ENCODE peak calls at places on chromosomes 13 and 19, in five cellular contexts. A is activated T-cell treated with anti-CD3 and anti-CD28 coated beads, Interleukin-2, amount 50 U/mL, for 24 hours; R is effector memory CD8-positive, alpha-beta T cell; C is KG1; Z is Kasumi-1. N is an unnamed sample.

GRCh38 chr13:30742896-30743295 is 7.6 kb downstream of the ALOX5AP start:
- DNase-seq in A (no peak), R (no peak), C (no peak), Z (no peak), N (no peak)

GRCh38 chr13:27792393-27793218 is at the start of gene GSX1:
- DNase-seq in A (peak; percentile 63), R (peak; percentile 31), C (no peak), Z (no peak), N (no peak)

GRCh38 chr13:43725460-43725859 is 61.3 kb downstream of the ENOX1 start:
- DNase-seq in A (no peak), R (no peak), C (no peak), Z (no peak), N (no peak)

GRCh38 chr19:42282036-42282762 is 13.1 kb downstream of the CIC start:
- DNase-seq in A (no peak), R (no peak), C (no peak), Z (no peak), N (no peak)

GRCh38 chr19:36009220-36009619 is 607 bp upstream of the SYNE4 start:
- DNase-seq in A (peak; percentile 69), R (peak; percentile 35), C (no peak), Z (no peak), N (no peak)

GRCh38 chr19:47778954-47779351 is 450 bp downstream of the SELENOW start:
- DNase-seq in A (peak; percentile 56), R (no peak), C (no peak), Z (no peak), N (no peak)

GRCh38 chr13:39259371-39259770 is 221.1 kb downstream of the NHLRC3 start:
- DNase-seq in A (no peak), R (no peak), C (no peak), Z (no peak), N (no peak)

GRCh38 chr13:87123987-87124784 is 547.0 kb upstream of the SLITRK5 start:
- DNase-seq in A (no peak), R (no peak), C (peak; percentile 74), Z (peak; percentile 84), N (peak; percentile 100)

GRCh38 chr19:41994521-41994971 is 516 bp upstream of the ATP1A3 start:
- DNase-seq in A (peak; percentile 31), R (no peak), C (no peak), Z (no peak), N (no peak)

GRCh38 chr13:111111376-111111937 is 3.7 kb upstream of the ARHGEF7 start:
- DNase-seq in A (no peak), R (no peak), C (no peak), Z (no peak), N (no peak)

GRCh38 chr13:105678072-105678471 is 857.4 kb downstream of the EFNB2 start:
- DNase-seq in A (no peak), R (no peak), C (no peak), Z (no peak), N (no peak)

GRCh38 chr13:78524936-78525335 is 78.4 kb downstream of the POU4F1 start:
- DNase-seq in A (no peak), R (no peak), C (no peak), Z (no peak), N (no peak)

GRCh38 chr13:27035892-27036235 is 135.7 kb downstream of the USP12 start:
- DNase-seq in A (no peak), R (no peak), C (no peak), Z (no peak), N (no peak)

GRCh38 chr19:4722671-4723464 is 774 bp downstream of the DPP9 start:
- DNase-seq in A (no peak), R (no peak), C (no peak), Z (no peak), N (peak; percentile 9)

GRCh38 chr19:1156305-1156801 is 17.7 kb downstream of the SBNO2 start:
- DNase-seq in A (no peak), R (no peak), C (no peak), Z (no peak), N (no peak)

GRCh38 chr19:3062165-3063105 is at the start of gene TLE5:
- DNase-seq in A (peak; percentile 84), R (peak; percentile 71), C (no peak), Z (peak; percentile 39), N (peak; percentile 35)

GRCh38 chr13:80132741-80133601 is 208.0 kb downstream of the SPRY2 start:
- DNase-seq in A (no peak), R (no peak), C (no peak), Z (no peak), N (no peak)

GRCh38 chr13:98706446-98707110 is 45.9 kb downstream of the SLC15A1 start:
- DNase-seq in A (no peak), R (no peak), C (no peak), Z (no peak), N (no peak)

GRCh38 chr19:48558018-48558684 is 6.2 kb downstream of the SULT2B1 start:
- DNase-seq in A (no peak), R (no peak), C (no peak), Z (no peak), N (no peak)

GRCh38 chr19:38120471-38121030 is 103.5 kb downstream of the DPF1 start:
- DNase-seq in A (no peak), R (no peak), C (no peak), Z (no peak), N (no peak)

GRCh38 chr13:57787058-57787791 is 155.7 kb downstream of the PCDH17 start:
- DNase-seq in A (no peak), R (no peak), C (no peak), Z (no peak), N (no peak)

GRCh38 chr19:34236035-34236793 is 18.1 kb upstream of the GARRE1 start:
- DNase-seq in A (no peak), R (no peak), C (no peak), Z (no peak), N (no peak)

GRCh38 chr19:29964171-29964570 is 22.1 kb downstream of the URI1 start:
- DNase-seq in A (no peak), R (no peak), C (no peak), Z (no peak), N (no peak)

GRCh38 chr19:15195381-15195964 is 5.3 kb downstream of the NOTCH3 start:
- DNase-seq in A (peak; percentile 47), R (no peak), C (no peak), Z (no peak), N (no peak)

GRCh38 chr13:44157614-44158013 is 216.0 kb upstream of the SERP2 start:
- DNase-seq in A (no peak), R (no peak), C (no peak), Z (no peak), N (no peak)

GRCh38 chr19:7177926-7178325 is 108.4 kb downstream of the ZNF557 start:
- DNase-seq in A (no peak), R (no peak), C (no peak), Z (no peak), N (no peak)

GRCh38 chr13:92187378-92187989 is 789.1 kb downstream of the GPC5 start:
- DNase-seq in A (no peak), R (no peak), C (peak; percentile 55), Z (peak; percentile 43), N (peak; percentile 33)